ENCODE peak calls at places on chromosome 22, in nine cellular contexts. Q is T-cell; Z is heart right ventricle; R is activated CD8-positive, alpha-beta T cell treated with anti-CD3 and anti-CD28 coated beads for 36 hours; U is stimulated activated naive CD8-positive, alpha-beta T cell treated with anti-CD3 and anti-CD28 coated beads, Interleukin-15, Interleukin-2, amounts not matched to agents 100 U/mL and 50 U/mL, for 24 hours; I is mucosa of descending colon; M is left cardiac atrium; Y is activated naive CD8-positive, alpha-beta T cell treated with anti-CD3 and anti-CD28 coated beads, Interleukin-2, amount 50 U/mL, for 24 hours; B is naive thymus-derived CD8-positive, alpha-beta T cell. H is an unnamed sample.

GRCh38 chr22:39690901-39691620 is 120.5 kb downstream of the CACNA1I start:
- ATAC-seq in Q (no peak), Z (no peak), R (peak), U (peak), I (no peak), M (no peak), Y (no peak), B (peak), H (no peak)

GRCh38 chr22:45903355-45904149 is 73.4 kb downstream of the WNT7B start:
- ATAC-seq in Q (no peak), Z (peak), R (no peak), U (no peak), I (peak), M (peak), Y (peak), B (no peak), H (no peak)

GRCh38 chr22:33328789-33329296 is 270.7 kb upstream of the SYN3 start:
- ATAC-seq in Q (no peak), Z (no peak), R (no peak), U (no peak), I (peak), M (no peak), Y (no peak), B (no peak), H (peak)

GRCh38 chr22:20438678-20439492 is 1.3 kb upstream of the SCARF2 start:
- ATAC-seq in Q (no peak), Z (peak), R (no peak), U (no peak), I (no peak), M (no peak), Y (no peak), B (no peak), H (no peak)

GRCh38 chr22:43828711-43829447 is 16.8 kb upstream of the EFCAB6 start:
- ATAC-seq in Q (no peak), Z (peak), R (no peak), U (no peak), I (peak), M (peak), Y (no peak), B (no peak), H (no peak)

GRCh38 chr22:46584081-46584903 is 35.9 kb upstream of the GRAMD4 start:
- ATAC-seq in Q (no peak), Z (no peak), R (no peak), U (no peak), I (no peak), M (no peak), Y (no peak), B (no peak), H (no peak)

GRCh38 chr22:44448271-44448780 is 49.7 kb downstream of the RTL6 start:
- ATAC-seq in Q (no peak), Z (peak), R (no peak), U (no peak), I (peak), M (peak), Y (no peak), B (no peak), H (no peak)

GRCh38 chr22:35539910-35540599 is 576 bp upstream of the RASD2 start:
- ATAC-seq in Q (peak), Z (peak), R (peak), U (peak), I (peak), M (peak), Y (peak), B (peak), H (peak)

GRCh38 chr22:17489101-17489500 is 74.2 kb upstream of the SLC25A18 start:
- ATAC-seq in Q (no peak), Z (no peak), R (no peak), U (no peak), I (no peak), M (no peak), Y (no peak), B (no peak), H (peak)

GRCh38 chr22:23716811-23717801 is 26.3 kb downstream of the RGL4 start:
- ATAC-seq in Q (peak), Z (peak), R (peak), U (peak), I (peak), M (peak), Y (peak), B (peak), H (peak)

GRCh38 chr22:35386670-35387288 is 5.9 kb downstream of the HMOX1 start:
- ATAC-seq in Q (peak), Z (no peak), R (no peak), U (peak), I (no peak), M (no peak), Y (no peak), B (no peak), H (no peak)

GRCh38 chr22:32407332-32407731 is 4.7 kb downstream of the RTCB start:
- ATAC-seq in Q (no peak), Z (no peak), R (no peak), U (no peak), I (no peak), M (no peak), Y (no peak), B (no peak), H (no peak)

GRCh38 chr22:32909561-32910348 is 108.2 kb downstream of the TIMP3 start:
- ATAC-seq in Q (no peak), Z (no peak), R (no peak), U (no peak), I (no peak), M (peak), Y (no peak), B (no peak), H (no peak)

GRCh38 chr22:47898946-47899345 is 1136.5 kb downstream of the TBC1D22A start:
- ATAC-seq in Q (no peak), Z (no peak), R (no peak), U (no peak), I (no peak), M (no peak), Y (no peak), B (no peak), H (no peak)

GRCh38 chr22:18144105-18144504 is 5.9 kb upstream of the USP18 start:
- ATAC-seq in Q (no peak), Z (no peak), R (no peak), U (no peak), I (no peak), M (no peak), Y (no peak), B (no peak), H (no peak)

GRCh38 chr22:30386608-30386959 is 627 bp downstream of the RNF215 start:
- ATAC-seq in Q (no peak), Z (no peak), R (no peak), U (no peak), I (no peak), M (no peak), Y (no peak), B (no peak), H (no peak)

GRCh38 chr22:40415531-40416266 is 45.3 kb downstream of the SGSM3 start:
- ATAC-seq in Q (peak), Z (peak), R (peak), U (no peak), I (peak), M (peak), Y (no peak), B (peak), H (peak)

H was measured in activated T-helper 17 cell treated with anti-CD3 and anti-CD28 coated beads, Interleukin-2, amount 50 U/mL, for 72 hours.